ENCODE peak calls at places on chromosome 12, in ten cellular contexts. T is endothelial cell of umbilical vein, P is IMR-90, A is sigmoid colon, O is body of pancreas, B is suprapubic skin, V is esophagus muscularis mucosa, H is stomach, L is uterus, R is tibial nerve. S is an unnamed sample.
A peak's percentile ranks its signal among the peaks of the same experiment; 100 is the strongest.

GRCh38 chr12:101997102-101997501 is 64.7 kb downstream of the WASHC3 start:
- DNase-seq in L (no peak), B (no peak), T (no peak), H (no peak), A (no peak), R (no peak), O (no peak), P (no peak), V (no peak), S (no peak)

GRCh38 chr12:130281157-130281799 is 56.4 kb upstream of the PIWIL1 start:
- DNase-seq in L (peak; percentile 50), O (peak; percentile 24), B (no peak), A (no peak), T (no peak), R (no peak), H (no peak), V (no peak), P (no peak), S (no peak)

GRCh38 chr12:11653215-11653753 is 3.8 kb downstream of the ETV6 start:
- DNase-seq in T (peak; percentile 39), R (no peak), A (no peak), O (no peak), P (peak; percentile 43), L (no peak), H (no peak), B (no peak), V (no peak), S (no peak)

GRCh38 chr12:72540811-72541210 is 268.6 kb downstream of the TRHDE start:
- DNase-seq in L (no peak), H (no peak), B (no peak), T (no peak), R (no peak), V (no peak), A (no peak), P (peak; percentile 45), O (no peak), S (no peak)

GRCh38 chr12:124368421-124369032 is 73.6 kb downstream of the RFLNA start:
- DNase-seq in H (no peak), A (no peak), B (no peak), T (no peak), V (no peak), L (no peak), R (no peak), P (no peak), O (peak; percentile 49), S (no peak)

GRCh38 chr12:108858399-108859074 is 1.2 kb upstream of the SSH1 start:
- DNase-seq in H (no peak), T (peak; percentile 16), B (peak; percentile 77), P (no peak), A (peak; percentile 77), V (no peak), R (no peak), O (no peak), L (peak; percentile 59), S (no peak)

GRCh38 chr12:21773263-21773741 is 1.2 kb downstream of the KCNJ8 start:
- DNase-seq in O (peak; percentile 81), V (no peak), B (no peak), P (peak; percentile 23), L (peak; percentile 49), T (no peak), A (peak; percentile 83), H (no peak), R (no peak), S (peak; percentile 87)

GRCh38 chr12:64810831-64811230 is 13.6 kb upstream of the TBC1D30 start:
- DNase-seq in V (peak; percentile 1), O (no peak), P (no peak), B (no peak), R (no peak), H (no peak), A (no peak), T (no peak), L (no peak), S (no peak)

GRCh38 chr12:67484788-67485480 is 163.6 kb upstream of the DYRK2 start:
- DNase-seq in P (no peak), V (no peak), B (no peak), H (no peak), L (no peak), O (no peak), A (no peak), T (no peak), R (no peak), S (no peak)

GRCh38 chr12:24427776-24428175 is 478.3 kb upstream of the SOX5 start:
- DNase-seq in P (no peak), A (no peak), B (no peak), R (no peak), L (no peak), T (no peak), H (no peak), O (no peak), V (no peak), S (no peak)

GRCh38 chr12:89928467-89928866 is 219.8 kb upstream of the ATP2B1 start:
- DNase-seq in T (no peak), L (no peak), O (no peak), B (no peak), A (no peak), P (no peak), R (no peak), V (no peak), H (no peak), S (no peak)

GRCh38 chr12:81078469-81079196 is 754 bp downstream of the ACSS3 start:
- DNase-seq in T (peak; percentile 90), L (peak; percentile 58), O (peak; percentile 25), H (no peak), R (no peak), P (peak; percentile 46), B (no peak), V (no peak), A (no peak), S (no peak)

GRCh38 chr12:68259318-68259940 is 6.0 kb upstream of the IL22 start:
- DNase-seq in H (no peak), B (no peak), A (no peak), P (peak; percentile 92), V (no peak), L (no peak), T (peak; percentile 19), R (no peak), O (no peak), S (no peak)

DNA sequence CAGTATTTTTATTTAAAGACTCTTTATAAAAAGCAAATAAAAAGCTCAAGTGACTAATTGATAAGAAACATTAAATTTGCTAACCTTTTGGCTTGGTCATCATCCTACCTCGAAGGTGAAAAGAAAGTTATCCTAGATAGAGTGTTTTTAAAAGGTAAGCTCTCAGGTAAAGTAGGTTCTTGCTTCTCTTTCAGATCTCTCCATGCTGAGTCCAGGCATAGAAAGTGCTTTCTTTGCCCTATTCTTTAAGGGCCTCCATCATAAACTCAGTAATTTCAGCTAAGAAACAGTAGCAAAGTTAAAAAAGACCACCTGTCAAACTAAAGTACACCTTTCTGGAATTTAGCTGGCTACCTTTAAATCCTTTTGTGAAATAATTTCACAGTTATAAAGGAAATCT is 20.6 kb upstream of the ANHX start:
- DNase-seq in A (no peak), T (no peak), P (no peak), R (no peak), V (no peak), H (no peak), L (no peak), O (no peak), B (no peak), S (no peak)
- TF ChIP-seq POLR2A in A (no peak), T (no peak), P (no peak), R (no peak), V (no peak), H (no peak), L (no peak), O (no peak), B (no peak), S (no peak)

DNA sequence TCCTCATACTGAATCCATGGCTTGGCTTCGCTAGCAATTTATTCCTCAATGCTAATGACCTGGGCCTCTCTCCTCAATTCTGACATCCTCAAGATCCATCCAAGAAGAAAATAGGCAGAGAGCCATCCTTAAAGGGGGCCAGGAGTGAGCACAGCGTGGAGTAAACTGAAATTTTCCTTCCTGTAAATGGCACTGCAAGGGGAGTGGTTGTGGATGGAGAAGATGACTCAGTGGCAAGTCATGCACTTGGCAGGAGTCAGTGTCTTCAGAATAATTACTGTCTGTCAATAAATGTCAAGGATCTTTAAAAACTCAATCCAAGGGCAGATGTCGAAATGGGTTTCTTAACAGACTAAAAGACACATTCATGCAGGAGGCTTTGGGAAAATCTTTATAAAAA is 88.0 kb upstream of the TMEM132C start:
- DNase-seq in R (no peak), T (no peak), V (no peak), P (no peak), A (no peak), B (no peak), O (no peak), H (no peak), L (no peak), S (no peak)
- TF ChIP-seq POLR2A in R (no peak), T (no peak), V (no peak), P (no peak), A (no peak), B (no peak), O (no peak), H (no peak), L (no peak), S (no peak)

GRCh38 chr12:110669193-110669502 is 19.8 kb downstream of the HVCN1 start:
- DNase-seq in B (no peak), H (no peak), V (no peak), P (no peak), T (no peak), O (no peak), A (no peak), L (no peak), R (no peak), S (no peak)
- TF ChIP-seq POLR2A in B (no peak), H (no peak), V (no peak), P (no peak), T (no peak), O (no peak), A (no peak), L (no peak), R (no peak), S (no peak)

GRCh38 chr12:40211185-40211584 is 13.6 kb upstream of the LRRK2 start:
- DNase-seq in L (no peak), V (no peak), R (no peak), T (no peak), H (no peak), P (no peak), O (no peak), B (no peak), A (no peak), S (no peak)
- TF ChIP-seq POLR2A in L (no peak), V (no peak), R (no peak), T (no peak), H (no peak), P (no peak), O (no peak), B (no peak), A (no peak), S (no peak)